ENCODE peak calls at places on chromosomes 16 and 17, in ten cellular contexts. One of them, this sample, is unnamed.

GRCh38 chr16:5071681-5072333 is at the start of gene ALG1:
- DNase-seq in fibroblast of pulmonary artery: peak
- DNase-seq in fibroblast of lung: peak
- DNase-seq in cardiac muscle cell: peak
- DNase-seq in small intestine: peak
- DNase-seq in BJ: peak
- DNase-seq in sigmoid colon: peak
- DNase-seq in epithelial cell of esophagus: peak
- DNase-seq in OCI-LY7: peak
- DNase-seq in GM23338: peak
- DNase-seq in this sample: peak

GRCh38 chr16:46745594-46745993 is 2.5 kb downstream of the MYLK3 start:
- DNase-seq in OCI-LY7: no peak
- DNase-seq in epithelial cell of esophagus: no peak
- DNase-seq in fibroblast of lung: no peak
- DNase-seq in BJ: no peak
- DNase-seq in cardiac muscle cell: no peak
- DNase-seq in GM23338: peak
- DNase-seq in sigmoid colon: peak
- DNase-seq in small intestine: no peak
- DNase-seq in fibroblast of pulmonary artery: no peak
- DNase-seq in this sample: no peak

GRCh38 chr17:79948406-79948917 is 87.2 kb downstream of the TBC1D16 start:
- DNase-seq in cardiac muscle cell: no peak
- DNase-seq in fibroblast of lung: no peak
- DNase-seq in epithelial cell of esophagus: no peak
- DNase-seq in BJ: no peak
- DNase-seq in sigmoid colon: no peak
- DNase-seq in OCI-LY7: no peak
- DNase-seq in small intestine: no peak
- DNase-seq in GM23338: no peak
- DNase-seq in fibroblast of pulmonary artery: no peak
- DNase-seq in this sample: no peak

GRCh38 chr16:70481929-70482536 is 27.6 kb downstream of the FCSK start:
- DNase-seq in GM23338: no peak
- DNase-seq in BJ: peak
- DNase-seq in sigmoid colon: no peak
- DNase-seq in epithelial cell of esophagus: peak
- DNase-seq in small intestine: no peak
- DNase-seq in OCI-LY7: no peak
- DNase-seq in fibroblast of lung: no peak
- DNase-seq in fibroblast of pulmonary artery: no peak
- DNase-seq in cardiac muscle cell: no peak
- DNase-seq in this sample: no peak

GRCh38 chr16:81558444-81559175 is 114.0 kb downstream of the CMIP start:
- DNase-seq in small intestine: peak
- DNase-seq in BJ: no peak
- DNase-seq in epithelial cell of esophagus: peak
- DNase-seq in OCI-LY7: no peak
- DNase-seq in GM23338: peak
- DNase-seq in fibroblast of lung: no peak
- DNase-seq in sigmoid colon: no peak
- DNase-seq in cardiac muscle cell: no peak
- DNase-seq in fibroblast of pulmonary artery: no peak
- DNase-seq in this sample: no peak

GRCh38 chr17:61338000-61338864 is 61.4 kb upstream of the TBX2 start:
- DNase-seq in GM23338: no peak
- DNase-seq in fibroblast of lung: peak
- DNase-seq in OCI-LY7: no peak
- DNase-seq in sigmoid colon: no peak
- DNase-seq in fibroblast of pulmonary artery: peak
- DNase-seq in small intestine: no peak
- DNase-seq in epithelial cell of esophagus: peak
- DNase-seq in BJ: peak
- DNase-seq in cardiac muscle cell: no peak
- DNase-seq in this sample: peak

GRCh38 chr16:16151315-16151714 is 72.0 kb downstream of the ABCC6 start:
- DNase-seq in epithelial cell of esophagus: peak
- DNase-seq in cardiac muscle cell: no peak
- DNase-seq in fibroblast of lung: peak
- DNase-seq in small intestine: no peak
- DNase-seq in GM23338: no peak
- DNase-seq in OCI-LY7: no peak
- DNase-seq in fibroblast of pulmonary artery: no peak
- DNase-seq in BJ: no peak
- DNase-seq in sigmoid colon: no peak
- DNase-seq in this sample: no peak

GRCh38 chr16:28531777-28532744 is 6.7 kb downstream of the NUPR1 start:
- DNase-seq in fibroblast of pulmonary artery: no peak
- DNase-seq in GM23338: peak
- DNase-seq in small intestine: peak
- DNase-seq in epithelial cell of esophagus: no peak
- DNase-seq in BJ: no peak
- DNase-seq in sigmoid colon: peak
- DNase-seq in fibroblast of lung: peak
- DNase-seq in OCI-LY7: no peak
- DNase-seq in cardiac muscle cell: peak
- DNase-seq in this sample: no peak

GRCh38 chr16:23368469-23368868 is 66.4 kb downstream of the SCNN1B start:
- DNase-seq in fibroblast of lung: no peak
- DNase-seq in GM23338: no peak
- DNase-seq in epithelial cell of esophagus: peak
- DNase-seq in sigmoid colon: no peak
- DNase-seq in small intestine: no peak
- DNase-seq in BJ: no peak
- DNase-seq in cardiac muscle cell: no peak
- DNase-seq in OCI-LY7: no peak
- DNase-seq in fibroblast of pulmonary artery: no peak
- DNase-seq in this sample: no peak

GRCh38 chr17:17780941-17781590 is 55.7 kb downstream of the SREBF1 start:
- DNase-seq in BJ: no peak
- DNase-seq in GM23338: peak
- DNase-seq in cardiac muscle cell: peak
- DNase-seq in OCI-LY7: no peak
- DNase-seq in sigmoid colon: peak
- DNase-seq in fibroblast of lung: peak
- DNase-seq in fibroblast of pulmonary artery: peak
- DNase-seq in epithelial cell of esophagus: peak
- DNase-seq in small intestine: no peak
- DNase-seq in this sample: peak

GRCh38 chr17:44014133-44014436 is 678 bp downstream of the TMEM101 start:
- DNase-seq in OCI-LY7: no peak
- DNase-seq in epithelial cell of esophagus: no peak
- DNase-seq in fibroblast of pulmonary artery: no peak
- DNase-seq in fibroblast of lung: no peak
- DNase-seq in GM23338: no peak
- DNase-seq in small intestine: no peak
- DNase-seq in BJ: no peak
- DNase-seq in sigmoid colon: no peak
- DNase-seq in cardiac muscle cell: peak
- DNase-seq in this sample: no peak

GRCh38 chr16:73176577-73177013 is 128.7 kb upstream of the ZFHX3 start:
- DNase-seq in fibroblast of pulmonary artery: peak
- DNase-seq in sigmoid colon: no peak
- DNase-seq in epithelial cell of esophagus: peak
- DNase-seq in cardiac muscle cell: peak
- DNase-seq in small intestine: peak
- DNase-seq in GM23338: no peak
- DNase-seq in BJ: peak
- DNase-seq in OCI-LY7: no peak
- DNase-seq in fibroblast of lung: peak
- DNase-seq in this sample: peak

GRCh38 chr16:12458591-12459400 is 344.9 kb downstream of the CPPED1 start:
- DNase-seq in fibroblast of pulmonary artery: no peak
- DNase-seq in OCI-LY7: peak
- DNase-seq in small intestine: peak
- DNase-seq in sigmoid colon: no peak
- DNase-seq in epithelial cell of esophagus: no peak
- DNase-seq in BJ: no peak
- DNase-seq in fibroblast of lung: no peak
- DNase-seq in cardiac muscle cell: no peak
- DNase-seq in GM23338: no peak
- DNase-seq in this sample: no peak

GRCh38 chr16:13335894-13336293 is 434.5 kb downstream of the SHISA9 start:
- DNase-seq in fibroblast of lung: no peak
- DNase-seq in epithelial cell of esophagus: no peak
- DNase-seq in cardiac muscle cell: no peak
- DNase-seq in sigmoid colon: no peak
- DNase-seq in BJ: no peak
- DNase-seq in small intestine: no peak
- DNase-seq in GM23338: no peak
- DNase-seq in fibroblast of pulmonary artery: no peak
- DNase-seq in OCI-LY7: no peak
- DNase-seq in this sample: no peak

GRCh38 chr17:38970804-38971203 is 3.6 kb upstream of the FBXO47 start:
- DNase-seq in fibroblast of lung: no peak
- DNase-seq in BJ: no peak
- DNase-seq in small intestine: no peak
- DNase-seq in epithelial cell of esophagus: peak
- DNase-seq in GM23338: peak
- DNase-seq in fibroblast of pulmonary artery: no peak
- DNase-seq in cardiac muscle cell: no peak
- DNase-seq in sigmoid colon: no peak
- DNase-seq in OCI-LY7: no peak
- DNase-seq in this sample: no peak

GRCh38 chr17:77618173-77618572 is 340.3 kb upstream of the TNRC6C start:
- DNase-seq in sigmoid colon: no peak
- DNase-seq in fibroblast of pulmonary artery: no peak
- DNase-seq in GM23338: no peak
- DNase-seq in small intestine: no peak
- DNase-seq in epithelial cell of esophagus: no peak
- DNase-seq in fibroblast of lung: no peak
- DNase-seq in BJ: no peak
- DNase-seq in OCI-LY7: no peak
- DNase-seq in cardiac muscle cell: no peak
- DNase-seq in this sample: no peak
- H3K4me3 ChIP-seq in sigmoid colon: no peak
- H3K4me3 ChIP-seq in fibroblast of pulmonary artery: no peak
- H3K4me3 ChIP-seq in GM23338: no peak
- H3K4me3 ChIP-seq in small intestine: no peak
- H3K4me3 ChIP-seq in epithelial cell of esophagus: no peak
- H3K4me3 ChIP-seq in fibroblast of lung: no peak
- H3K4me3 ChIP-seq in BJ: no peak
- H3K4me3 ChIP-seq in OCI-LY7: no peak
- H3K4me3 ChIP-seq in cardiac muscle cell: no peak
- H3K4me3 ChIP-seq in this sample: no peak

DNA sequence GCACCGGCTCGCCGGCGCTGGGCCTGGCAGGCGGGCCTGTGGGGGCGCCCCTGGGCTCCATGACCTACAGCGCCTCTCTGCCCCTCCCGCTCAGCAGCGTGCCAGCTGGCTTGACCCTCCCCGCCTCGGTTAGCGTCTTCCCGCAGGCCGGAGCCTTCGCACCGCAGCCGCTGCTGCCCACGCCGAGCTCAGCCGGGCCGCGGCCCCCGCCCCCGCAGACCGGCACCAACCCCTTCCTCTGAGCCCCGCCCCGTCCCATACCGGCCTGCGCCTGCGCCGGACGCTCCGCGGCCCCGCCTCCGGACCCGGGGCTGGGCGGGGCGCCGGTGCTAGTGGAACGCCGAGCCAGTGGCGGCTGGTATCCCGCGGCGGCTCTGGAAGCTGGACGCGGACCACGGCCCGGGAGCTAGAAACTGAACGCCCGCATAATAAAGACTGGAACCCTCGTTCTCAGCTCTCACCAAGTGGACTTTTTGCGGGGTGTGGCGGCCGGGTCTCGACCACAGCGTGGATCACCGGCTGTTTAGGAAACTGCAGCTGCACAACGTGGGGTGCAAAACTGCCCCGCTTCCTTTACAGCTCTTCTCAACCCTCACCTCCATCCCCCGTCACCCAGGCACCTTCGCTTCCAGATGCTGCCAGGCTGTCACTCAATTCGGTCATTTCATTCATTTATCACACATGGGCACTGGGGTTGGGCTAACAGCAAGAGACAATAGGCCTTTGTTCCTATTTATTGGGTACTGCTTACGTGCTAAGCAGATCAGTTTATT is 4.9 kb upstream of the SPATA20 start:
- DNase-seq in fibroblast of pulmonary artery: peak
- DNase-seq in sigmoid colon: peak
- DNase-seq in BJ: peak
- DNase-seq in fibroblast of lung: peak
- DNase-seq in OCI-LY7: peak
- DNase-seq in epithelial cell of esophagus: peak
- DNase-seq in small intestine: peak
- DNase-seq in cardiac muscle cell: peak
- DNase-seq in GM23338: peak
- DNase-seq in this sample: no peak
- H3K4me3 ChIP-seq in fibroblast of pulmonary artery: peak
- H3K4me3 ChIP-seq in sigmoid colon: peak
- H3K4me3 ChIP-seq in BJ: peak
- H3K4me3 ChIP-seq in fibroblast of lung: peak
- H3K4me3 ChIP-seq in OCI-LY7: peak
- H3K4me3 ChIP-seq in epithelial cell of esophagus: peak
- H3K4me3 ChIP-seq in small intestine: peak
- H3K4me3 ChIP-seq in cardiac muscle cell: peak
- H3K4me3 ChIP-seq in GM23338: peak
- H3K4me3 ChIP-seq in this sample: peak

GRCh38 chr17:27222515-27222914 is 71.4 kb upstream of the WSB1 start:
- DNase-seq in OCI-LY7: no peak
- DNase-seq in sigmoid colon: no peak
- DNase-seq in epithelial cell of esophagus: no peak
- DNase-seq in fibroblast of lung: no peak
- DNase-seq in BJ: no peak
- DNase-seq in fibroblast of pulmonary artery: no peak
- DNase-seq in cardiac muscle cell: no peak
- DNase-seq in GM23338: no peak
- DNase-seq in small intestine: no peak
- DNase-seq in this sample: no peak
- H3K4me3 ChIP-seq in OCI-LY7: no peak
- H3K4me3 ChIP-seq in sigmoid colon: no peak
- H3K4me3 ChIP-seq in epithelial cell of esophagus: no peak
- H3K4me3 ChIP-seq in fibroblast of lung: no peak
- H3K4me3 ChIP-seq in BJ: no peak
- H3K4me3 ChIP-seq in fibroblast of pulmonary artery: no peak
- H3K4me3 ChIP-seq in cardiac muscle cell: no peak
- H3K4me3 ChIP-seq in GM23338: no peak
- H3K4me3 ChIP-seq in small intestine: no peak
- H3K4me3 ChIP-seq in this sample: no peak

DNA sequence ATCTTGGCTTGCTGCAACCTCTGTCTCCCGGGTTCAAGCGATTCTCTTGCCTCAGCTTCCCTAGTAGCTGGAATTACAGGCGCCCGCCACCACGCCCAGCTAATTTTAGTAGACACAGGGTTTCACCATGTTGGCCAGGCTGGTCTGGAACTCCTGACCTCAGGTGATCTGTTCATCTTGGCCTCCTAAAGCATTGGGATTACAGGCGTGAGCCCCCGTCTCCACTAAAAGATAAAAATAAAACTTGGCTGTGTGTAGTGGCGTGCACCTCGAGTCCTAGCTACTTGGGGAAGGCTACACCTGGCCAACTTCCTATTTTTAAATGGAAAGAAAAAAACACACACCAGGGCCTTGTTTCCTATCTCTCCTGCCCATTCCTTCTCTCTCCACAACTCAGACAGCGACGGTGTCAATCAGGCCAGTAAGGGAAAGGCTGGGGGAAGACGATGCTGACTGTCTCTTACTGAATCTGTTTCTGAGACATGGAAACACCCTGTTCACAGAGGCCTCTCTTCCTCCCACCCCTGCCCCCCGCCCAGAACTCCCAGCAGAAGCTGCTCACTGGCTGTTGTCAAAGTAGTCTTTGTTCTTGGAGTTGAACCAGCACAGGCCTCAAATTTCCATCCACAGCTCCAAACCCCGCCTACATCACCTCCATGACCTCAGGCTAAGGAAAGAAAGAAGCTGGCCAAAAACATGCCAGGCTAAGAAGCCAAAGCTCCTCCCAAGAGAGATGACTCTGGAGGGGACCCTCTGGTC is 96.6 kb downstream of the NXN start:
- DNase-seq in BJ: no peak
- DNase-seq in OCI-LY7: no peak
- DNase-seq in cardiac muscle cell: peak
- DNase-seq in GM23338: peak
- DNase-seq in fibroblast of lung: peak
- DNase-seq in small intestine: no peak
- DNase-seq in epithelial cell of esophagus: peak
- DNase-seq in fibroblast of pulmonary artery: peak
- DNase-seq in sigmoid colon: peak
- DNase-seq in this sample: no peak
- H3K4me3 ChIP-seq in BJ: no peak
- H3K4me3 ChIP-seq in OCI-LY7: no peak
- H3K4me3 ChIP-seq in cardiac muscle cell: no peak
- H3K4me3 ChIP-seq in GM23338: no peak
- H3K4me3 ChIP-seq in fibroblast of lung: no peak
- H3K4me3 ChIP-seq in small intestine: no peak
- H3K4me3 ChIP-seq in epithelial cell of esophagus: no peak
- H3K4me3 ChIP-seq in fibroblast of pulmonary artery: no peak
- H3K4me3 ChIP-seq in sigmoid colon: no peak
- H3K4me3 ChIP-seq in this sample: no peak

This sample was measured in astrocyte of the cerebellum.